ENCODE peak calls at places on chromosomes 2 and 18, in seven cellular contexts. One of them, this sample, is unnamed.

GRCh38 chr2:15790838-15791237 is 149.5 kb upstream of the MYCN start:
- DNase-seq in A549: no peak
- DNase-seq in psoas muscle: no peak
- DNase-seq in cardiac fibroblast: no peak
- DNase-seq in cardiac muscle cell: no peak
- DNase-seq in pancreas: no peak
- DNase-seq in HCT116: no peak
- DNase-seq in this sample: no peak

GRCh38 chr2:86221066-86221684 is 21.9 kb downstream of the MRPL35 start:
- DNase-seq in A549: peak
- DNase-seq in psoas muscle: peak
- DNase-seq in cardiac fibroblast: peak
- DNase-seq in cardiac muscle cell: peak
- DNase-seq in pancreas: no peak
- DNase-seq in HCT116: peak
- DNase-seq in this sample: peak

GRCh38 chr2:54634564-54635511 is 88.6 kb upstream of the EML6 start:
- DNase-seq in A549: peak
- DNase-seq in psoas muscle: peak
- DNase-seq in cardiac fibroblast: peak
- DNase-seq in cardiac muscle cell: no peak
- DNase-seq in pancreas: no peak
- DNase-seq in HCT116: no peak
- DNase-seq in this sample: peak

GRCh38 chr2:26911911-26912861 is 58.3 kb upstream of the MAPRE3 start:
- DNase-seq in A549: no peak
- DNase-seq in psoas muscle: no peak
- DNase-seq in cardiac fibroblast: no peak
- DNase-seq in cardiac muscle cell: peak
- DNase-seq in pancreas: no peak
- DNase-seq in HCT116: no peak
- DNase-seq in this sample: peak

GRCh38 chr18:77052656-77053309 is 79.8 kb downstream of the MBP start:
- DNase-seq in A549: no peak
- DNase-seq in psoas muscle: no peak
- DNase-seq in cardiac fibroblast: no peak
- DNase-seq in cardiac muscle cell: no peak
- DNase-seq in pancreas: peak
- DNase-seq in HCT116: no peak
- DNase-seq in this sample: no peak

GRCh38 chr2:127420039-127420864 is 2.0 kb downstream of the PROC start:
- DNase-seq in A549: no peak
- DNase-seq in psoas muscle: no peak
- DNase-seq in cardiac fibroblast: no peak
- DNase-seq in cardiac muscle cell: no peak
- DNase-seq in pancreas: no peak
- DNase-seq in HCT116: no peak
- DNase-seq in this sample: no peak

GRCh38 chr2:40458271-40458794 is 6.4 kb upstream of the SLC8A1 start:
- DNase-seq in A549: no peak
- DNase-seq in psoas muscle: peak
- DNase-seq in cardiac fibroblast: no peak
- DNase-seq in cardiac muscle cell: peak
- DNase-seq in pancreas: no peak
- DNase-seq in HCT116: no peak
- DNase-seq in this sample: no peak

GRCh38 chr2:38200583-38200982 is 124.6 kb upstream of the CYP1B1 start:
- DNase-seq in A549: no peak
- DNase-seq in psoas muscle: no peak
- DNase-seq in cardiac fibroblast: no peak
- DNase-seq in cardiac muscle cell: no peak
- DNase-seq in pancreas: no peak
- DNase-seq in HCT116: no peak
- DNase-seq in this sample: peak

GRCh38 chr2:21268197-21268870 is 144.6 kb downstream of the TDRD15 start:
- DNase-seq in A549: no peak
- DNase-seq in psoas muscle: peak
- DNase-seq in cardiac fibroblast: no peak
- DNase-seq in cardiac muscle cell: no peak
- DNase-seq in pancreas: no peak
- DNase-seq in HCT116: no peak
- DNase-seq in this sample: no peak

GRCh38 chr2:5444854-5445253 is 247.3 kb upstream of the SOX11 start:
- DNase-seq in A549: no peak
- DNase-seq in psoas muscle: no peak
- DNase-seq in cardiac fibroblast: no peak
- DNase-seq in cardiac muscle cell: no peak
- DNase-seq in pancreas: no peak
- DNase-seq in HCT116: no peak
- DNase-seq in this sample: no peak

GRCh38 chr18:13639196-13639595 is 87.2 kb downstream of the FAM210A start:
- DNase-seq in A549: no peak
- DNase-seq in psoas muscle: no peak
- DNase-seq in cardiac fibroblast: no peak
- DNase-seq in cardiac muscle cell: no peak
- DNase-seq in pancreas: no peak
- DNase-seq in HCT116: no peak
- DNase-seq in this sample: no peak

GRCh38 chr2:128667391-128667790 is 348.7 kb upstream of the HS6ST1 start:
- DNase-seq in A549: no peak
- DNase-seq in psoas muscle: no peak
- DNase-seq in cardiac fibroblast: no peak
- DNase-seq in cardiac muscle cell: no peak
- DNase-seq in pancreas: no peak
- DNase-seq in HCT116: no peak
- DNase-seq in this sample: no peak

GRCh38 chr2:34848132-34848531 is 1249.0 kb upstream of the FAM98A start:
- DNase-seq in A549: no peak
- DNase-seq in psoas muscle: no peak
- DNase-seq in cardiac fibroblast: no peak
- DNase-seq in cardiac muscle cell: no peak
- DNase-seq in pancreas: no peak
- DNase-seq in HCT116: no peak
- DNase-seq in this sample: no peak

GRCh38 chr2:162710282-162710891 is 128.2 kb downstream of the KCNH7 start:
- DNase-seq in A549: no peak
- DNase-seq in psoas muscle: no peak
- DNase-seq in cardiac fibroblast: no peak
- DNase-seq in cardiac muscle cell: no peak
- DNase-seq in pancreas: peak
- DNase-seq in HCT116: no peak
- DNase-seq in this sample: no peak

GRCh38 chr2:55048514-55048924 is 1.7 kb downstream of the RTN4 start:
- DNase-seq in A549: no peak
- DNase-seq in psoas muscle: no peak
- DNase-seq in cardiac fibroblast: peak
- DNase-seq in cardiac muscle cell: peak
- DNase-seq in pancreas: peak
- DNase-seq in HCT116: peak
- DNase-seq in this sample: peak

GRCh38 chr18:43422483-43422882 is 145.2 kb upstream of the SYT4 start:
- DNase-seq in A549: no peak
- DNase-seq in psoas muscle: no peak
- DNase-seq in cardiac fibroblast: peak
- DNase-seq in cardiac muscle cell: peak
- DNase-seq in pancreas: no peak
- DNase-seq in HCT116: no peak
- DNase-seq in this sample: no peak

GRCh38 chr2:241890524-241891235 is 21.2 kb downstream of the RTP5 start:
- DNase-seq in A549: no peak
- DNase-seq in psoas muscle: no peak
- DNase-seq in cardiac fibroblast: no peak
- DNase-seq in cardiac muscle cell: no peak
- DNase-seq in pancreas: peak
- DNase-seq in HCT116: no peak
- DNase-seq in this sample: no peak

GRCh38 chr2:171432969-171433762 is 624 bp downstream of the METTL8 start:
- DNase-seq in A549: peak
- DNase-seq in psoas muscle: peak
- DNase-seq in cardiac fibroblast: peak
- DNase-seq in cardiac muscle cell: peak
- DNase-seq in pancreas: peak
- DNase-seq in HCT116: peak
- DNase-seq in this sample: peak

GRCh38 chr2:218631837-218632236 is 24.1 kb downstream of the PLCD4 start:
- DNase-seq in A549: no peak
- DNase-seq in psoas muscle: no peak
- DNase-seq in cardiac fibroblast: peak
- DNase-seq in cardiac muscle cell: no peak
- DNase-seq in pancreas: no peak
- DNase-seq in HCT116: peak
- DNase-seq in this sample: no peak

GRCh38 chr2:99156901-99157300 is 2.1 kb downstream of the LIPT1 start:
- DNase-seq in A549: no peak
- DNase-seq in psoas muscle: no peak
- DNase-seq in cardiac fibroblast: no peak
- DNase-seq in cardiac muscle cell: no peak
- DNase-seq in pancreas: no peak
- DNase-seq in HCT116: no peak
- DNase-seq in this sample: no peak

GRCh38 chr2:99153921-99154604 is 679 bp downstream of the TSGA10 start:
- DNase-seq in A549: no peak
- DNase-seq in psoas muscle: no peak
- DNase-seq in cardiac fibroblast: peak
- DNase-seq in cardiac muscle cell: no peak
- DNase-seq in pancreas: no peak
- DNase-seq in HCT116: no peak
- DNase-seq in this sample: peak

GRCh38 chr2:99159594-99159993 is 4.8 kb downstream of the LIPT1 start:
- DNase-seq in A549: no peak
- DNase-seq in psoas muscle: no peak
- DNase-seq in cardiac fibroblast: no peak
- DNase-seq in cardiac muscle cell: no peak
- DNase-seq in pancreas: no peak
- DNase-seq in HCT116: no peak
- DNase-seq in this sample: no peak

GRCh38 chr2:99154643-99155536 is at the start of the genes LIPT1 and TSGA10:
- DNase-seq in A549: peak
- DNase-seq in psoas muscle: peak
- DNase-seq in cardiac fibroblast: peak
- DNase-seq in cardiac muscle cell: peak
- DNase-seq in pancreas: peak
- DNase-seq in HCT116: peak
- DNase-seq in this sample: peak

DNA sequence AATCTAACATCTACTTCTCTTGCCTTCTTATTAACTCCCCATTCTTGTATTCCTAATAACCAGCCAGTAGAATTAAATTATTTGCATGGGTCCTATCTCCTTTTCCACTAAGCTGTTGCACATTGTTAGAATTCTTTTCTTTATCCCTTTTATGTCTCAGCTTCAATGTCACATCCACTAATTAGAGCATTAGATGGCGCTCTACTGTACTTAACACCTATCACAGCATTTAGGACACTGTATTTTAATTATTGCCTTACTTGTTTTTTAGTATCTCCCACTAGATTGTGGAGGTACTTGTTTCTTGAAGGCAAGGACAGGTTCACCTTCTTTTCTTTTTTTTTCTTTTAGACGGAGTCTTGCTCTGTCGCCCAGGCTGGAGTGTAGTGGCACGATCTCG is 3.8 kb downstream of the LIPT1 start:
- DNase-seq in A549: no peak
- DNase-seq in psoas muscle: no peak
- DNase-seq in cardiac fibroblast: no peak
- DNase-seq in cardiac muscle cell: no peak
- DNase-seq in pancreas: no peak
- DNase-seq in HCT116: no peak
- DNase-seq in this sample: no peak
- TF ChIP-seq CTCF in A549: no peak
- TF ChIP-seq CTCF in psoas muscle: no peak
- TF ChIP-seq CTCF in cardiac fibroblast: no peak
- TF ChIP-seq CTCF in cardiac muscle cell: no peak
- TF ChIP-seq CTCF in pancreas: no peak
- TF ChIP-seq CTCF in HCT116: peak
- TF ChIP-seq CTCF in this sample: no peak

GRCh38 chr18:44834867-44835469 is 154.3 kb downstream of the SETBP1 start:
- DNase-seq in A549: no peak
- DNase-seq in psoas muscle: no peak
- DNase-seq in cardiac fibroblast: no peak
- DNase-seq in cardiac muscle cell: peak
- DNase-seq in pancreas: no peak
- DNase-seq in HCT116: no peak
- DNase-seq in this sample: no peak
- TF ChIP-seq CTCF in A549: no peak
- TF ChIP-seq CTCF in psoas muscle: no peak
- TF ChIP-seq CTCF in cardiac fibroblast: no peak
- TF ChIP-seq CTCF in cardiac muscle cell: no peak
- TF ChIP-seq CTCF in pancreas: no peak
- TF ChIP-seq CTCF in HCT116: no peak
- TF ChIP-seq CTCF in this sample: no peak

GRCh38 chr2:234635284-234635683 is 138.4 kb upstream of the ARL4C start:
- DNase-seq in A549: no peak
- DNase-seq in psoas muscle: no peak
- DNase-seq in cardiac fibroblast: no peak
- DNase-seq in cardiac muscle cell: no peak
- DNase-seq in pancreas: no peak
- DNase-seq in HCT116: no peak
- DNase-seq in this sample: no peak
- TF ChIP-seq CTCF in A549: no peak
- TF ChIP-seq CTCF in psoas muscle: no peak
- TF ChIP-seq CTCF in cardiac fibroblast: no peak
- TF ChIP-seq CTCF in cardiac muscle cell: peak
- TF ChIP-seq CTCF in pancreas: no peak
- TF ChIP-seq CTCF in HCT116: no peak
- TF ChIP-seq CTCF in this sample: peak

GRCh38 chr18:47736376-47737140 is 193.9 kb downstream of the SMAD2 start:
- DNase-seq in A549: no peak
- DNase-seq in psoas muscle: no peak
- DNase-seq in cardiac fibroblast: no peak
- DNase-seq in cardiac muscle cell: no peak
- DNase-seq in pancreas: no peak
- DNase-seq in HCT116: no peak
- DNase-seq in this sample: no peak

GRCh38 chr18:47737956-47738355 is 192.5 kb downstream of the SMAD2 start:
- DNase-seq in A549: no peak
- DNase-seq in psoas muscle: no peak
- DNase-seq in cardiac fibroblast: no peak
- DNase-seq in cardiac muscle cell: no peak
- DNase-seq in pancreas: no peak
- DNase-seq in HCT116: no peak
- DNase-seq in this sample: no peak

GRCh38 chr18:47737198-47737830 is 193.1 kb downstream of the SMAD2 start:
- DNase-seq in A549: no peak
- DNase-seq in psoas muscle: no peak
- DNase-seq in cardiac fibroblast: no peak
- DNase-seq in cardiac muscle cell: no peak
- DNase-seq in pancreas: no peak
- DNase-seq in HCT116: no peak
- DNase-seq in this sample: no peak

GRCh38 chr18:47731276-47731675 is 199.2 kb downstream of the SMAD2 start:
- DNase-seq in A549: no peak
- DNase-seq in psoas muscle: no peak
- DNase-seq in cardiac fibroblast: no peak
- DNase-seq in cardiac muscle cell: no peak
- DNase-seq in pancreas: no peak
- DNase-seq in HCT116: no peak
- DNase-seq in this sample: no peak

DNA sequence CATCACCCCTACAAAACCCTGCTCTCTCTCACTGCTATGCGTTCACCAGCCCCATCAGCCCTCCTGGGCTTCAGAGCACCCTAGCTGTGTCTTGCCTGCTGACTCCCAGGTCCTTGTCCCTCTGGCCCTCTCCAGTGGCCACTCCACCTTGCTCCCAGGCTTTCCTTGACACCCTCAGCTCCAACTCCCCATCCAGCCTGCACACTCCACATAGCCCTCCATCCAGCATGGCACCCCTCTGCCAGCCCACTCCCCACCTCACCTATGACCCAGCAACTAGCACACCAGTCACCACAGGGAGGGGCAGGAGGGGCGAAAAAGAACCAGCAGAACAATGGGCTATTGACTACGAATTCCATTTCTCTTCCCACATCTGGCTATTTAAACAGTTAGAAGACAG is 195.4 kb downstream of the SMAD2 start:
- DNase-seq in A549: no peak
- DNase-seq in psoas muscle: no peak
- DNase-seq in cardiac fibroblast: no peak
- DNase-seq in cardiac muscle cell: no peak
- DNase-seq in pancreas: no peak
- DNase-seq in HCT116: no peak
- DNase-seq in this sample: no peak
- TF ChIP-seq CTCF in A549: no peak
- TF ChIP-seq CTCF in psoas muscle: no peak
- TF ChIP-seq CTCF in cardiac fibroblast: no peak
- TF ChIP-seq CTCF in cardiac muscle cell: no peak
- TF ChIP-seq CTCF in pancreas: no peak
- TF ChIP-seq CTCF in HCT116: no peak
- TF ChIP-seq CTCF in this sample: no peak